ENCODE peak calls at places on chromosome 10, in five cellular contexts. One of them, this sample, is unnamed.
A peak's percentile ranks its signal among the peaks of the same experiment; 100 is the strongest.

GRCh38 chr10:63237396-63237795 is 104.3 kb downstream of the NRBF2 start:
- DNase-seq in uterus: no peak
- DNase-seq in GM06990: no peak
- DNase-seq in keratinocyte: no peak
- DNase-seq in GM10248: no peak
- DNase-seq in this sample: no peak

GRCh38 chr10:13683017-13683416 is 96.3 kb downstream of the PRPF18 start:
- DNase-seq in uterus: no peak
- DNase-seq in GM06990: no peak
- DNase-seq in keratinocyte: no peak
- DNase-seq in GM10248: no peak
- DNase-seq in this sample: no peak

GRCh38 chr10:70838270-70838669 is 22.5 kb downstream of the SGPL1 start:
- DNase-seq in uterus: no peak
- DNase-seq in GM06990: no peak
- DNase-seq in keratinocyte: no peak
- DNase-seq in GM10248: no peak
- DNase-seq in this sample: no peak

GRCh38 chr10:36759111-36759805 is 366.1 kb upstream of the ANKRD30A start:
- DNase-seq in uterus: no peak
- DNase-seq in GM06990: no peak
- DNase-seq in keratinocyte: no peak
- DNase-seq in GM10248: no peak
- DNase-seq in this sample: no peak

GRCh38 chr10:107649249-107649648 is 484.7 kb upstream of the SORCS1 start:
- DNase-seq in uterus: no peak
- DNase-seq in GM06990: no peak
- DNase-seq in keratinocyte: no peak
- DNase-seq in GM10248: no peak
- DNase-seq in this sample: no peak

GRCh38 chr10:75136346-75136745 is 24.9 kb downstream of the SAMD8 start:
- DNase-seq in uterus: no peak
- DNase-seq in GM06990: no peak
- DNase-seq in keratinocyte: no peak
- DNase-seq in GM10248: no peak
- DNase-seq in this sample: no peak

GRCh38 chr10:69042417-69042816 is 45.5 kb upstream of the SRGN start:
- DNase-seq in uterus: no peak
- DNase-seq in GM06990: no peak
- DNase-seq in keratinocyte: no peak
- DNase-seq in GM10248: no peak
- DNase-seq in this sample: no peak

GRCh38 chr10:12400266-12400931 is 51.1 kb downstream of the CAMK1D start:
- DNase-seq in uterus: no peak
- DNase-seq in GM06990: no peak
- DNase-seq in keratinocyte: no peak
- DNase-seq in GM10248: no peak
- DNase-seq in this sample: no peak

GRCh38 chr10:129694633-129695356 is 227.8 kb downstream of the MGMT start:
- DNase-seq in uterus: peak; percentile 86
- DNase-seq in GM06990: no peak
- DNase-seq in keratinocyte: no peak
- DNase-seq in GM10248: no peak
- DNase-seq in this sample: no peak

GRCh38 chr10:84944187-84944586 is 615.8 kb downstream of the CCSER2 start:
- DNase-seq in uterus: no peak
- DNase-seq in GM06990: no peak
- DNase-seq in keratinocyte: no peak
- DNase-seq in GM10248: no peak
- DNase-seq in this sample: no peak

GRCh38 chr10:15472431-15473400 is 101.6 kb upstream of the FAM171A1 start:
- DNase-seq in uterus: no peak
- DNase-seq in GM06990: no peak
- DNase-seq in keratinocyte: no peak
- DNase-seq in GM10248: no peak
- DNase-seq in this sample: no peak

GRCh38 chr10:22931948-22932347 is 4.1 kb downstream of the ARMC3 start:
- DNase-seq in uterus: no peak
- DNase-seq in GM06990: no peak
- DNase-seq in keratinocyte: peak; percentile 13
- DNase-seq in GM10248: no peak
- DNase-seq in this sample: no peak

GRCh38 chr10:97463363-97464132 is 17.6 kb downstream of the ZDHHC16 start:
- DNase-seq in uterus: peak; percentile 36
- DNase-seq in GM06990: no peak
- DNase-seq in keratinocyte: no peak
- DNase-seq in GM10248: peak; percentile 58
- DNase-seq in this sample: no peak

GRCh38 chr10:4512557-4513286 is 313.3 kb upstream of the AKR1E2 start:
- DNase-seq in uterus: peak; percentile 60
- DNase-seq in GM06990: no peak
- DNase-seq in keratinocyte: no peak
- DNase-seq in GM10248: no peak
- DNase-seq in this sample: no peak

DNA sequence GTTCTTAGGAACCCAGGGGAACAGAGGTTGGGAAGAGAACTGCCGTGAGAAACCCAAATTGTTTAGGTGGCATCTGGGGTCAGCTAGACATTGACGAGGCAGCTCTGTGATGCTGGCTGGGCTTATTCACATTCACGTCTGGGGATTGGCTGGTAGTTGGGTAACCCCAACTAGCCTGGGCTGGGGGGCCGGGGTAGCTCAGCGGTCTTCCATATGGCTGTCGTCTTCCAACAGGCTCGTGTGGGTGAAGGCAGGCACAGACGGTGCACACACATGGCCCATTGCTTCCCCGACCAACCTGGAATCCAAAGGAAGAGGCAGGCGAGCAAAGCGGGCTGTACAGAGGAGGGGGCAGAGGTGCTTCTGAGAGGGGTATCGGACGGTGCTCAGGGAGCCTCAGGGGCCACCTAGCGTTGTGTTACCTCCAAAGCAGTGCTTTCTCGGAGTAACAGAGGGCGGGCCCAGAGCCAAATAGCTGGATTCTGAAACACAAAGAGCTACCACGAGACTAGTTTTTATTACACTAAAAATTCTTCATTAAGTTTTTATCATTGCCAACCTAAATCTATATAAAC is 34.5 kb downstream of the MKI67 start:
- DNase-seq in uterus: no peak
- DNase-seq in GM06990: no peak
- DNase-seq in keratinocyte: no peak
- DNase-seq in GM10248: no peak
- DNase-seq in this sample: no peak
- TF ChIP-seq CTCF in uterus: no peak
- TF ChIP-seq CTCF in GM06990: no peak
- TF ChIP-seq CTCF in keratinocyte: no peak
- TF ChIP-seq CTCF in GM10248: no peak
- TF ChIP-seq CTCF in this sample: no peak

DNA sequence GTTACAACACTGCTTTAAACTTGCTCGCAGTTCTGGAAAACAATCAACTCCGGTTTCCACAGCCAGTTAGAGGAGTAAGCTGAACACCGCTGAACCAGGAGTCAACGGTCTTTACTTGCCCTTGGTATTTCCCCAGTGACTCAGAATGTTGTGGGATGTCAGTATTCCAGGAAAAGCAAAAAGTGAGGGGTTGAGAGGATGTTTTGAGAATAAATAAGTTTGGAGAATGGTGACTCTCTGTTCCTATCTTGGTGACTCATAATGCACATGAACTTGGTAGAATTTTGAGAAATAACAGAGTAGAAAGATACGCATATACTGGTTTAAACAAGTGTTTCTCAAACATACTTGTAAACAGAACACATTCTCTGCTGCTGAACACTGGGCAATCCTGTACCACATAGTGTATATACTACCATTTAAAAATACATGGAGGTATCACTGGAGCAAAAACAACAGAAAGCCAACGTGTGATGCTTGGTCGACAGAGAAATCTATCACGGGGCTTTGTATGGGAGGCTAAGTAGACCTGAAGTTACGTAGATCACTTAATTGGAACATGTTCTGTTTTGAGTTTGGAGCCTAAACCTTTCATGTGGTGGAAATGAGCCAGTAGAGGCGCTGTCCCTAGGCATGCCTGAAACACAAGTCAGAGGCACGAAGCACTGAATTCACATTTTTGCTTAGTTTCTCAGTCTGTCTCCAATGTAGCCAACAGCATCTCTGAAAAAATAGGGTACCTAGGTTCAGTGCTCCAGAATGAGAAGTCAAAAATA is 534.3 kb downstream of the PARD3 start:
- DNase-seq in uterus: peak; percentile 80
- DNase-seq in GM06990: no peak
- DNase-seq in keratinocyte: peak; percentile 66
- DNase-seq in GM10248: no peak
- DNase-seq in this sample: no peak
- TF ChIP-seq CTCF in uterus: no peak
- TF ChIP-seq CTCF in GM06990: peak; percentile 30
- TF ChIP-seq CTCF in keratinocyte: peak; percentile 76
- TF ChIP-seq CTCF in GM10248: no peak
- TF ChIP-seq CTCF in this sample: peak; percentile 49

GRCh38 chr10:132508497-132509443 is 28.8 kb upstream of the INPP5A start:
- DNase-seq in uterus: peak; percentile 57
- DNase-seq in GM06990: no peak
- DNase-seq in keratinocyte: no peak
- DNase-seq in GM10248: no peak
- DNase-seq in this sample: no peak
- TF ChIP-seq CTCF in uterus: no peak
- TF ChIP-seq CTCF in GM06990: no peak
- TF ChIP-seq CTCF in keratinocyte: no peak
- TF ChIP-seq CTCF in GM10248: no peak
- TF ChIP-seq CTCF in this sample: peak; percentile 16

DNA sequence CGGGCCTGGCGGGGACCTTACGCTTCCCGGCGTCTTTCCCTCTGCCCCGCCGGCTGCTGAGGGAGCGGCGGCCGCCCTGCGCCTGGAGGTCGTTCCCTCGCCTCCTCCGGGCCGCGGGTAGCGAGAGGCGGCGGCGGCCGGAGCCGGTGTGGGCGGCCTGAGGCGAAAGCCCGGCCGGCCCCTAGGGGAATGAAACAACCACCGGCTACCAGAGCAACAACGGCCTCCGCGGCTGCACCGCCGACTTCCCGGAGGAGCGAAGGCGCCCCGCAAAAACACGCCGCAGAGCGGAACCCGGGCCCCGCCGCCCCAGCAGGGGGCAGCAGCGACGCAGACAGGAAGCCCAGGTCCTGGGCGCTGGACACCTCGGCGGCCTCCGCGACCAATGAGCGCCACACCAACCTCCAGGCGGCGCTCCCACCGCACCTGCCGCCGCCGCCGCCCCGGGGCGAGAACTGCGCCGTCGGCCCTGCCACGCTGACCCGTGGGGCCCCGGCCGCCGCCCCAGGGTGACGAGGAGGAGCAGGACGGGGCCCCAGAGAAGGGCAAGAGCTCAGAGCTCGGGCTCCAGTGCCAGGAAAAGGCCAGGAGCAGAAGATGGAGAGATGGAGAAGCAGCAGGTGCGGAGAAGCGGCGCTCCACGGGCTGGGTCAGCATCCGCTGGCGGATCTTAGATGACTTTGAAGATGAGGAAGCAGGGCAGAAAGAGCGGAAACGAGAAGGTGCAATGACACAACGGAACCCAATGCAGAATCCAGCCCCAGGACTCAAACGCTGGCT is 10.4 kb upstream of the ACSM6 start:
- DNase-seq in uterus: peak; percentile 70
- DNase-seq in GM06990: peak; percentile 90
- DNase-seq in keratinocyte: peak; percentile 5
- DNase-seq in GM10248: peak; percentile 93
- DNase-seq in this sample: peak; percentile 93
- TF ChIP-seq CTCF in uterus: peak; percentile 96
- TF ChIP-seq CTCF in GM06990: peak; percentile 94
- TF ChIP-seq CTCF in keratinocyte: peak; percentile 53
- TF ChIP-seq CTCF in GM10248: peak; percentile 96
- TF ChIP-seq CTCF in this sample: peak; percentile 100

DNA sequence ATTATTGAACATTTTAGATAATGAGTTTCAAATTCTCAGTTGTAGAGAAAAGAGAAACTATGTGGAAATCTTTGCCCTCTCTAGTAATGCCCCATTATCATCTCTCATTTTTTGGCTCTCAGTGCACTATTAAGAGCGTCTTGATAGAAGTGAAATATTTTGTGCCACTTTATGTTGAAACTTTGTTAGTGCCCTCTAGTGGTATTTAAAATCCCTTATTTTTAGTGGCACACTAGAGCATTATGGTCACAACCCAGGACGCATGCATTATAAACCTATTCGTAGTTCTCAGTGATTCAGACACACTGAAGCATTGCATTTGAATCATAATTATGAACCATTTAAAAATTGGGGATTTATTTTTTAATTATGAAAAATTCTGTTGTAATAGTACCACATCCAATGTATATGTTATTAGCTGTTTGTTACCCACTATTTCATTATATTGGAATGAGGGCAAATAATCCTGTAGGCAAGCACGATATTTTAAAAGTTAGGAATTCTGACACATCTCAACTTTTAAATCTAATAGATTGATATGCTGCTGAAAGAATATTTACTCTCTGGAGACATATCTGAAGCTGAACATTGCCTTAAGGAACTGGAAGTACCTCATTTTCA is 21.9 kb downstream of the PDCD4 start:
- DNase-seq in uterus: no peak
- DNase-seq in GM06990: no peak
- DNase-seq in keratinocyte: no peak
- DNase-seq in GM10248: peak; percentile 28
- DNase-seq in this sample: no peak
- TF ChIP-seq CTCF in uterus: peak; percentile 55
- TF ChIP-seq CTCF in GM06990: peak; percentile 42
- TF ChIP-seq CTCF in keratinocyte: peak; percentile 27
- TF ChIP-seq CTCF in GM10248: peak; percentile 39
- TF ChIP-seq CTCF in this sample: peak; percentile 77

GRCh38 chr10:109018892-109019507 is 904.3 kb downstream of the XPNPEP1 start:
- DNase-seq in uterus: no peak
- DNase-seq in GM06990: no peak
- DNase-seq in keratinocyte: no peak
- DNase-seq in GM10248: no peak
- DNase-seq in this sample: no peak
- TF ChIP-seq CTCF in uterus: no peak
- TF ChIP-seq CTCF in GM06990: peak; percentile 11
- TF ChIP-seq CTCF in keratinocyte: no peak
- TF ChIP-seq CTCF in GM10248: peak; percentile 10
- TF ChIP-seq CTCF in this sample: no peak

GRCh38 chr10:79067241-79068202 is 1.2 kb upstream of the ZMIZ1 start:
- DNase-seq in uterus: peak; percentile 92
- DNase-seq in GM06990: peak; percentile 90
- DNase-seq in keratinocyte: no peak
- DNase-seq in GM10248: peak; percentile 86
- DNase-seq in this sample: peak; percentile 96
- TF ChIP-seq CTCF in uterus: peak; percentile 42
- TF ChIP-seq CTCF in GM06990: no peak
- TF ChIP-seq CTCF in keratinocyte: no peak
- TF ChIP-seq CTCF in GM10248: no peak
- TF ChIP-seq CTCF in this sample: peak; percentile 42